ENCODE peak calls at places on chromosomes 5 and 9, in seven cellular contexts. One of them, this sample, is unnamed.
A peak's percentile ranks its signal among the peaks of the same experiment; 100 is the strongest.

GRCh38 chr5:107651326-107651725 is 19.4 kb downstream of the EFNA5 start:
- DNase-seq in heart right ventricle: no peak
- DNase-seq in fibroblast of mammary gland: no peak
- DNase-seq in cardiac muscle cell: no peak
- DNase-seq in fibroblast of the aortic adventitia: no peak
- DNase-seq in MCF 10A: no peak
- DNase-seq in cardiac fibroblast: no peak
- DNase-seq in this sample: no peak

GRCh38 chr9:95724253-95724991 is 151.1 kb upstream of the ERCC6L2 start:
- DNase-seq in heart right ventricle: no peak
- DNase-seq in fibroblast of mammary gland: no peak
- DNase-seq in cardiac muscle cell: no peak
- DNase-seq in fibroblast of the aortic adventitia: no peak
- DNase-seq in MCF 10A: no peak
- DNase-seq in cardiac fibroblast: no peak
- DNase-seq in this sample: no peak

GRCh38 chr9:92100237-92100911 is 14.8 kb downstream of the SPTLC1 start:
- DNase-seq in heart right ventricle: no peak
- DNase-seq in fibroblast of mammary gland: peak; percentile 82
- DNase-seq in cardiac muscle cell: peak; percentile 76
- DNase-seq in fibroblast of the aortic adventitia: peak; percentile 68
- DNase-seq in MCF 10A: peak; percentile 84
- DNase-seq in cardiac fibroblast: peak; percentile 70
- DNase-seq in this sample: no peak

GRCh38 chr5:15592728-15593127 is 92.7 kb downstream of the FBXL7 start:
- DNase-seq in heart right ventricle: no peak
- DNase-seq in fibroblast of mammary gland: no peak
- DNase-seq in cardiac muscle cell: no peak
- DNase-seq in fibroblast of the aortic adventitia: no peak
- DNase-seq in MCF 10A: no peak
- DNase-seq in cardiac fibroblast: no peak
- DNase-seq in this sample: no peak

GRCh38 chr5:2617461-2617860 is 134.0 kb downstream of the IRX2 start:
- DNase-seq in heart right ventricle: no peak
- DNase-seq in fibroblast of mammary gland: no peak
- DNase-seq in cardiac muscle cell: no peak
- DNase-seq in fibroblast of the aortic adventitia: no peak
- DNase-seq in MCF 10A: no peak
- DNase-seq in cardiac fibroblast: no peak
- DNase-seq in this sample: no peak

GRCh38 chr9:101631892-101632291 is 37.1 kb upstream of the PPP3R2 start:
- DNase-seq in heart right ventricle: no peak
- DNase-seq in fibroblast of mammary gland: no peak
- DNase-seq in cardiac muscle cell: no peak
- DNase-seq in fibroblast of the aortic adventitia: no peak
- DNase-seq in MCF 10A: no peak
- DNase-seq in cardiac fibroblast: no peak
- DNase-seq in this sample: no peak

GRCh38 chr9:90070056-90070455 is 465.2 kb downstream of the GADD45G start:
- DNase-seq in heart right ventricle: no peak
- DNase-seq in fibroblast of mammary gland: no peak
- DNase-seq in cardiac muscle cell: no peak
- DNase-seq in fibroblast of the aortic adventitia: no peak
- DNase-seq in MCF 10A: no peak
- DNase-seq in cardiac fibroblast: no peak
- DNase-seq in this sample: no peak

GRCh38 chr9:88651682-88652633 is 117.0 kb downstream of the NXNL2 start:
- DNase-seq in heart right ventricle: peak; percentile 85
- DNase-seq in fibroblast of mammary gland: peak; percentile 99
- DNase-seq in cardiac muscle cell: peak; percentile 97
- DNase-seq in fibroblast of the aortic adventitia: peak; percentile 99
- DNase-seq in MCF 10A: peak; percentile 96
- DNase-seq in cardiac fibroblast: peak; percentile 96
- DNase-seq in this sample: peak; percentile 72

GRCh38 chr5:157306690-157307089 is 40.8 kb downstream of the CYFIP2 start:
- DNase-seq in heart right ventricle: no peak
- DNase-seq in fibroblast of mammary gland: no peak
- DNase-seq in cardiac muscle cell: no peak
- DNase-seq in fibroblast of the aortic adventitia: no peak
- DNase-seq in MCF 10A: no peak
- DNase-seq in cardiac fibroblast: no peak
- DNase-seq in this sample: no peak

GRCh38 chr5:149902177-149902576 is 42.4 kb downstream of the PDE6A start:
- DNase-seq in heart right ventricle: no peak
- DNase-seq in fibroblast of mammary gland: no peak
- DNase-seq in cardiac muscle cell: no peak
- DNase-seq in fibroblast of the aortic adventitia: no peak
- DNase-seq in MCF 10A: peak; percentile 49
- DNase-seq in cardiac fibroblast: no peak
- DNase-seq in this sample: no peak
- TF ChIP-seq CTCF in heart right ventricle: no peak
- TF ChIP-seq CTCF in fibroblast of mammary gland: peak; percentile 6
- TF ChIP-seq CTCF in cardiac muscle cell: no peak
- TF ChIP-seq CTCF in fibroblast of the aortic adventitia: no peak
- TF ChIP-seq CTCF in MCF 10A: peak; percentile 13
- TF ChIP-seq CTCF in cardiac fibroblast: peak; percentile 19
- TF ChIP-seq CTCF in this sample: no peak

DNA sequence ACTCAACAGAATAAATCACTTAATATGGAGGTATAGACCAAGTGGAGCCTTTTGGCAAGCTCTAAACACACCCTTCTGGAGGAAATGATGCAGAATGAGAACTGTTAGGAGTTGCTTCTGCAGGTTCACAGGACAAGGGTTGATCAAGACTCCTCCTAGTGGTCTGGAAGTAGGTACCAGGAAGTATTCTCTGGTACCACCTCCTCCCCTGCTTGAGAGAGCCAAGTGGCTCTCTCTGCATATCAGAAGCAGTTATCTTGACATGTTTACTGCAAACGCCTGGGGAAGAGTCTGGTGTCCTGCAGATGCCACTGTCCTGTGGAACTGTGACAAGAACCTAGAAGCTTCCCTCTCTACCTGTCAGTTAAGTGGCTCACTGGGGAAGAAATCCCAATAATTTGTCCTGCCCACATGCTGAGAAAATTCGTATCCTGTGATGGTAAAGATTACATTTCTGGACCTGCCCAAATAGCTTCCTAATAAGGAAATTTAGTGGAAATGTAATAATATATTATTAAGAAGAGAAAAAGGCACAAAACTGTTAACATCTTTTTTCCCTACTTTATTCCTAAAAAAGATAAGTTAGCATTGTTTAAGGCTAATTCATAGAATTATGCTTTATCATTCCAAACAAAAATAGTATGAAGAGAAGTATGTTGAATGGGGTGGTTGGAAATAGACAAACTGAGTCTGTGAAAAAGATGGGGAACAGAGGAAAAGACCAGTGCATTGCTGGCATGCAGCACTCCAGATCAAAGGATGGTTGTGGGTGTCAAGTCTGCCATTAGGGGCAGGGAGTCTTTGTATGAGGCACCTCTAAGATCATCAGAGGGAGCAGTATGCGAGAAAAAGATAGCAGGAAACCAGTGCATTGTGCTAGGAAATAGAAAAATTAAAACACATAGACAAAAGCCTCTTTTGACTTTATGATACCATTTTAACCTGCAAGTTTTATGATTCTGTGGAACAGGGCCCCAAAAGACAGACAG is 118.8 kb downstream of the CDC42SE2 start:
- DNase-seq in heart right ventricle: no peak
- DNase-seq in fibroblast of mammary gland: peak; percentile 62
- DNase-seq in cardiac muscle cell: peak; percentile 57
- DNase-seq in fibroblast of the aortic adventitia: peak; percentile 43
- DNase-seq in MCF 10A: peak; percentile 81
- DNase-seq in cardiac fibroblast: peak; percentile 63
- DNase-seq in this sample: no peak
- TF ChIP-seq CTCF in heart right ventricle: no peak
- TF ChIP-seq CTCF in fibroblast of mammary gland: peak; percentile 59
- TF ChIP-seq CTCF in cardiac muscle cell: peak; percentile 48
- TF ChIP-seq CTCF in fibroblast of the aortic adventitia: peak; percentile 43
- TF ChIP-seq CTCF in MCF 10A: peak; percentile 50
- TF ChIP-seq CTCF in cardiac fibroblast: peak; percentile 54
- TF ChIP-seq CTCF in this sample: no peak

GRCh38 chr9:97470076-97470475 is 31.4 kb upstream of the TMOD1 start:
- DNase-seq in heart right ventricle: no peak
- DNase-seq in fibroblast of mammary gland: no peak
- DNase-seq in cardiac muscle cell: no peak
- DNase-seq in fibroblast of the aortic adventitia: no peak
- DNase-seq in MCF 10A: peak; percentile 15
- DNase-seq in cardiac fibroblast: no peak
- DNase-seq in this sample: no peak
- TF ChIP-seq CTCF in heart right ventricle: no peak
- TF ChIP-seq CTCF in fibroblast of mammary gland: peak; percentile 5
- TF ChIP-seq CTCF in cardiac muscle cell: peak; percentile 9
- TF ChIP-seq CTCF in fibroblast of the aortic adventitia: no peak
- TF ChIP-seq CTCF in MCF 10A: no peak
- TF ChIP-seq CTCF in cardiac fibroblast: peak; percentile 18
- TF ChIP-seq CTCF in this sample: no peak

DNA sequence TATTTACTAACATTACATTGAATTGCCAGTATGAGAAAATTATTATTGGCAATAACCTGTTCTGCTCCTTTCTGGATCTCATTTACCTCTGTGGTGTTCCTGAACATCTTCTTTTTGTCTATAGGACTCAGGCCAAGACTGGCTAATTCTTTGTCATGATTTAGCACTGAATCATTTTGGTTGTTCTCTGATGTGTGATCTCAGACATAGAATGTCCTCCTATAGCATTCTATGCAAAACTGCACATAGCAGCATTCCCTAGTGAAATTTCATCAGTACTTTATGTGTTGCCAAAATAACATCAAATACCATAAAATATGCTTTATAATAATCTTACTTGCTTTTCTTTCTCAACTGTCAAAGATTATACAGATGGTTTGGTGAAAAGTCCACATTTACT is 115.6 kb upstream of the MPDZ start:
- DNase-seq in heart right ventricle: no peak
- DNase-seq in fibroblast of mammary gland: peak; percentile 55
- DNase-seq in cardiac muscle cell: peak; percentile 45
- DNase-seq in fibroblast of the aortic adventitia: peak; percentile 33
- DNase-seq in MCF 10A: no peak
- DNase-seq in cardiac fibroblast: peak; percentile 36
- DNase-seq in this sample: no peak
- TF ChIP-seq CTCF in heart right ventricle: no peak
- TF ChIP-seq CTCF in fibroblast of mammary gland: no peak
- TF ChIP-seq CTCF in cardiac muscle cell: no peak
- TF ChIP-seq CTCF in fibroblast of the aortic adventitia: no peak
- TF ChIP-seq CTCF in MCF 10A: no peak
- TF ChIP-seq CTCF in cardiac fibroblast: no peak
- TF ChIP-seq CTCF in this sample: no peak

DNA sequence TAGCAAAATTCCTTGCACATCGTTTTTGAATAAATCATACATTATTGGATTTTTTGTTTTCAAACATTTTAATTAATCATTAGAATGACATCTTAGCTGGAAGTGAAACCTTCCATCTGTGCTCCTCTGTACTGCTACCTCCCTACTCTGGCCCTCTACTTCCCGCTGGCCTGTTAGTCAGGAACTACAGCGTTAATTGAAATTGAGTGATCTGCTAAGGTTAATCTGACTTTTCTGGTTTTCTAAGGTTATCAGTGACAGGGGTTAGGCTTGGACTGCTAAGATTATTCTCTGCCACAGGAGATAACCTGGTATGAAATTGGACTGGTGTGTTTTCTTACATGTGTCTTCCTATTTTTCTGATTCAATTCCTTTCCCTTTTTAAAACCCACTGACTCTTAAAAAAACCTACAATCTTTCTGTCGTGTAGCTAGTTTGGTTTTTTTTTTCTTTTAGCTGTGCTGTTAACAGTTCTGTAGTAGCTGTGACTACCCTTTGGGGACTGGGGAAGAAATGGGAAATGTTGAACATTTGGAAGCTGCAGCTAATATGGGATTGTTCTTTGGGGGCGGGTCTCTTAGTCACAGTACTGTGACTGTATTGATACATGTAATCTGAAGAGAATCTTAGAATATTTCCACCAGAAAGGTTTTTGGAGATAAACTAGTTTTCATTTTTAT is 4.6 kb downstream of the KIF2A start:
- DNase-seq in heart right ventricle: no peak
- DNase-seq in fibroblast of mammary gland: peak; percentile 8
- DNase-seq in cardiac muscle cell: no peak
- DNase-seq in fibroblast of the aortic adventitia: no peak
- DNase-seq in MCF 10A: no peak
- DNase-seq in cardiac fibroblast: no peak
- DNase-seq in this sample: no peak
- TF ChIP-seq CTCF in heart right ventricle: no peak
- TF ChIP-seq CTCF in fibroblast of mammary gland: no peak
- TF ChIP-seq CTCF in cardiac muscle cell: no peak
- TF ChIP-seq CTCF in fibroblast of the aortic adventitia: no peak
- TF ChIP-seq CTCF in MCF 10A: no peak
- TF ChIP-seq CTCF in cardiac fibroblast: no peak
- TF ChIP-seq CTCF in this sample: no peak

DNA sequence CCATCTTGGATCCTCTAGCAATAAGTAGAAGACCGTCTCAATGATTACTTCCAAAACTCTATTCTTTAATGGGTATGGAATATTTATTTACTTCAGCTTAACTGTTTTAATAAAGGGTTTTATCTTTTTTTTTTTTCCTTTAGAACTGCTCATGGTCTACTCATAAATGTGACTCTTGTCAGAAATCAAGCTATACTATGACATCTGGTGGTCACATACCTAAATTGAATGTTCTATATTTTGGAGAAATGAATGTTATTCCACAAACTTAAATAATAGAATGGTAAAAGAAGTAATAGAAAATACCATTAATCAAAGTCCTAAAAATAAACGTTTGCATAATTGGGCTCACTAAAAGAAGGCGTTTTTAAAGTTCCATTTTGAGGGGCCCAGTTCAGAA is 131.2 kb upstream of the PLCXD3 start:
- DNase-seq in heart right ventricle: no peak
- DNase-seq in fibroblast of mammary gland: peak; percentile 34
- DNase-seq in cardiac muscle cell: peak; percentile 56
- DNase-seq in fibroblast of the aortic adventitia: peak; percentile 52
- DNase-seq in MCF 10A: peak; percentile 9
- DNase-seq in cardiac fibroblast: peak; percentile 59
- DNase-seq in this sample: no peak
- TF ChIP-seq CTCF in heart right ventricle: no peak
- TF ChIP-seq CTCF in fibroblast of mammary gland: peak; percentile 16
- TF ChIP-seq CTCF in cardiac muscle cell: peak; percentile 22
- TF ChIP-seq CTCF in fibroblast of the aortic adventitia: no peak
- TF ChIP-seq CTCF in MCF 10A: no peak
- TF ChIP-seq CTCF in cardiac fibroblast: peak; percentile 23
- TF ChIP-seq CTCF in this sample: no peak

DNA sequence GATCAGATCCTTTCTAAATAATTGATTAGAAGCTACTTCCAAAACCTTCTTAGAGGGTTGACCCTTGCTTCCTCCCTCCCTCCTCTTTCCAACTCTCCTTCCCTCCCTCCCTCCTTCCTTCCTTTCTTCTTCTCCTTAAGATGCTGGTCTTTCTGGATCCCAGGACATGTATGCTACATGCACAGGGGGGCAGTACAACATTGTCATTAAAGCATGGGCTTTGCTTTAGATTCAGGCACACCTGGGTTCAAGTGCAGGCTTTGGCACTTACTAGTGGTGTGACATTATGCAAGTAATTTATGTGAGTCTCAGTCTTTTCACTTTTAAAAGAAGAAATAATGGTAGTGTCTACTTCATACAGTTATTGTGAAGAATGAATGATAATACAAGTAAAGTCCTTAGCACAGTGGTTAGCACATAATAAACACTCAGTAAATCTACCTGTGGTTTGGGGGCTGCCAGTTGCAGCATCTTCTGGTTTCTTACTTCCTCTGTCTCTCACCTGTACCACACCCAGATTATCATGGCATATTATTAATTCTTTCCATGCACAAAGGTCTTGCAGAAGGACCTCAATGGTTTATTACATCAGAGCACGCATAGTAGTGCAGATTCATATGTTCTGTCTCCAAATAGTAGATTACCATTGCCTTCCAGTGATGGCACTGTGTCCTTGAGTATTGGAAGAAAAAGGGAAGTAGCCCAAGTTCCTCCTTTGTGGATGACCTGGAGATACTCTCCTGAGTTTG is 154.1 kb downstream of the ARHGAP26 start:
- DNase-seq in heart right ventricle: no peak
- DNase-seq in fibroblast of mammary gland: peak; percentile 33
- DNase-seq in cardiac muscle cell: peak; percentile 35
- DNase-seq in fibroblast of the aortic adventitia: peak; percentile 39
- DNase-seq in MCF 10A: peak; percentile 57
- DNase-seq in cardiac fibroblast: peak; percentile 41
- DNase-seq in this sample: no peak
- TF ChIP-seq CTCF in heart right ventricle: no peak
- TF ChIP-seq CTCF in fibroblast of mammary gland: peak; percentile 10
- TF ChIP-seq CTCF in cardiac muscle cell: peak; percentile 24
- TF ChIP-seq CTCF in fibroblast of the aortic adventitia: peak; percentile 35
- TF ChIP-seq CTCF in MCF 10A: peak; percentile 34
- TF ChIP-seq CTCF in cardiac fibroblast: peak; percentile 25
- TF ChIP-seq CTCF in this sample: no peak

This sample was measured in omental fat pad.